ENCODE peak calls at places on chromosomes 5 and 9, in eight cellular contexts. X is HEK293T; A is HS-5; I is mesothelial cell of epicardium; P is mesenteric fat pad; S is NCI-H460; V is right cardiac atrium; T is activated CD4-positive, CD25-positive, alpha-beta regulatory T cell. Q is an unnamed sample.

GRCh38 chr5:142655339-142656267 is 30.3 kb downstream of the FGF1 start:
- DNase-seq in X (peak; percentile 89), I (peak; percentile 64), V (peak; percentile 97), T (peak; percentile 22), A (no peak), P (no peak), S (peak; percentile 53), Q (peak; percentile 79)

GRCh38 chr5:143887901-143888648 is 76.1 kb downstream of the HMHB1 start:
- DNase-seq in S (no peak), P (no peak), V (no peak), X (peak; percentile 13), I (no peak), T (no peak), A (peak; percentile 19), Q (no peak)

GRCh38 chr5:158879993-158880392 is 219.7 kb downstream of the EBF1 start:
- DNase-seq in P (no peak), T (no peak), I (no peak), V (no peak), A (no peak), X (no peak), S (no peak), Q (no peak)

GRCh38 chr5:76990899-76991475 is 38.1 kb downstream of the CRHBP start:
- DNase-seq in A (no peak), T (no peak), S (no peak), X (no peak), V (no peak), P (no peak), I (no peak), Q (no peak)

GRCh38 chr5:150670961-150671337 is 9.9 kb downstream of the MYOZ3 start:
- DNase-seq in X (no peak), I (no peak), P (no peak), S (no peak), T (no peak), A (no peak), V (no peak), Q (no peak)

GRCh38 chr5:71892641-71893340 is 173.7 kb downstream of the CARTPT start:
- DNase-seq in P (no peak), I (no peak), S (no peak), A (no peak), X (no peak), V (no peak), T (no peak), Q (no peak)

GRCh38 chr9:109956811-109957440 is 176.9 kb downstream of the PALM2AKAP2 start:
- DNase-seq in V (no peak), P (no peak), I (no peak), A (no peak), S (no peak), X (peak; percentile 12), T (no peak), Q (no peak)

GRCh38 chr5:38515648-38516047 is 40.8 kb downstream of the LIFR start:
- DNase-seq in S (peak; percentile 47), X (peak; percentile 31), A (no peak), I (no peak), P (no peak), T (no peak), V (no peak), Q (no peak)

GRCh38 chr9:92679413-92680165 is 9.7 kb upstream of the IPPK start:
- DNase-seq in I (no peak), S (no peak), P (no peak), V (no peak), T (no peak), X (no peak), A (no peak), Q (no peak)

GRCh38 chr9:116267021-116267420 is 113.4 kb downstream of the PAPPA start:
- DNase-seq in P (no peak), I (no peak), A (peak; percentile 73), T (no peak), X (no peak), S (no peak), V (no peak), Q (no peak)

GRCh38 chr9:31023793-31024192 is 1360.7 kb upstream of the ACO1 start:
- DNase-seq in P (no peak), X (no peak), V (no peak), S (no peak), I (no peak), T (no peak), A (no peak), Q (no peak)

GRCh38 chr5:43215073-43215631 is 23.1 kb downstream of the NIM1K start:
- DNase-seq in X (no peak), A (no peak), S (no peak), P (no peak), I (no peak), V (no peak), T (no peak), Q (peak; percentile 62)

GRCh38 chr9:121690766-121691165 is 39.3 kb downstream of the DAB2IP start:
- DNase-seq in P (no peak), I (no peak), T (no peak), A (no peak), V (no peak), X (no peak), S (no peak), Q (no peak)

GRCh38 chr9:78261403-78262001 is 25.6 kb downstream of the CEP78 start:
- DNase-seq in V (no peak), T (no peak), P (no peak), S (peak; percentile 38), X (peak; percentile 12), I (no peak), A (peak; percentile 6), Q (no peak)